ENCODE peak calls at places on chromosomes 13 and 19, in nine cellular contexts. Q, J, N, I, O, X, E, T and S are unnamed samples.
A peak's percentile ranks its signal among the peaks of the same experiment; 100 is the strongest.

GRCh38 chr13:29791508-29791907 is 58.9 kb downstream of the UBL3 start:
- DNase-seq in J (no peak), X (no peak), I (no peak), N (no peak), O (no peak), E (no peak), Q (no peak), T (no peak), S (no peak)

GRCh38 chr13:27001705-27002104 is 169.9 kb downstream of the USP12 start:
- DNase-seq in E (no peak), T (no peak), J (no peak), I (peak; percentile 79), X (no peak), O (no peak), N (no peak), Q (no peak), S (no peak)

GRCh38 chr13:20197361-20197834 is 4.7 kb upstream of the GJB2 start:
- DNase-seq in T (peak; percentile 47), X (peak; percentile 58), E (no peak), I (no peak), O (no peak), J (peak; percentile 26), Q (no peak), N (no peak), S (peak; percentile 56)

GRCh38 chr13:43664700-43665191 is 122.0 kb downstream of the ENOX1 start:
- DNase-seq in J (peak; percentile 2), O (peak; percentile 27), X (peak; percentile 71), Q (no peak), T (no peak), E (no peak), N (no peak), I (no peak), S (peak; percentile 28)

GRCh38 chr19:29881386-29881785 is 60.7 kb upstream of the URI1 start:
- DNase-seq in J (no peak), T (no peak), N (no peak), I (no peak), X (peak; percentile 28), O (no peak), Q (no peak), E (no peak), S (no peak)

GRCh38 chr13:42354246-42355117 is 82.5 kb downstream of the AKAP11 start:
- DNase-seq in N (no peak), E (no peak), J (no peak), Q (no peak), O (no peak), I (peak; percentile 61), X (peak; percentile 30), T (peak; percentile 37), S (no peak)

GRCh38 chr19:45142728-45143115 is 18.1 kb downstream of the NKPD1 start:
- DNase-seq in I (no peak), N (no peak), T (no peak), J (peak; percentile 55), O (no peak), X (no peak), E (no peak), Q (no peak), S (no peak)

GRCh38 chr19:49554701-49555181 is 25.6 kb downstream of the NOSIP start:
- DNase-seq in I (peak; percentile 77), N (peak; percentile 85), O (no peak), E (no peak), Q (no peak), X (no peak), T (peak; percentile 57), J (peak; percentile 15), S (no peak)

GRCh38 chr13:37068962-37069361 is 9.5 kb upstream of the SUPT20H start:
- DNase-seq in I (no peak), J (no peak), E (no peak), T (no peak), X (peak; percentile 60), Q (no peak), N (no peak), O (no peak), S (no peak)

GRCh38 chr19:46150606-46151005 is 2.6 kb downstream of the IGFL2 start:
- DNase-seq in I (no peak), O (no peak), Q (no peak), E (no peak), T (no peak), N (no peak), X (no peak), J (no peak), S (no peak)

GRCh38 chr19:42274065-42274682 is 5.1 kb downstream of the CIC start:
- DNase-seq in J (no peak), Q (no peak), I (no peak), O (no peak), T (no peak), N (peak; percentile 78), X (no peak), E (no peak), S (no peak)

GRCh38 chr19:30666301-30666803 is 294.2 kb downstream of the ZNF536 start:
- DNase-seq in O (peak; percentile 43), I (peak; percentile 68), Q (peak; percentile 65), N (peak; percentile 74), E (no peak), X (peak; percentile 71), J (peak; percentile 48), T (peak; percentile 8), S (peak; percentile 14)

GRCh38 chr19:43446746-43447489 is 18.5 kb downstream of the LYPD3 start:
- DNase-seq in X (peak; percentile 91), N (peak; percentile 93), Q (peak; percentile 72), J (peak; percentile 83), I (peak; percentile 88), O (peak; percentile 80), T (peak; percentile 74), E (peak; percentile 25), S (peak; percentile 68)

GRCh38 chr19:38182536-38183210 is 41.3 kb downstream of the DPF1 start:
- DNase-seq in T (no peak), X (no peak), O (no peak), Q (no peak), N (no peak), E (no peak), J (no peak), I (no peak), S (no peak)

GRCh38 chr19:58361900-58362271 is 665 bp downstream of the ZNF497 start:
- DNase-seq in J (peak; percentile 42), O (peak; percentile 53), I (peak; percentile 65), Q (no peak), T (no peak), E (no peak), X (no peak), N (peak; percentile 87), S (peak; percentile 64)

GRCh38 chr13:51278426-51279130 is 56.4 kb downstream of the FAM124A start:
- DNase-seq in Q (no peak), E (no peak), N (no peak), J (no peak), X (no peak), I (no peak), O (no peak), T (no peak), S (no peak)

GRCh38 chr19:32363175-32363574 is 17.8 kb downstream of the ZNF507 start:
- DNase-seq in E (no peak), X (peak; percentile 37), J (peak; percentile 70), N (no peak), I (no peak), T (no peak), Q (no peak), O (no peak), S (no peak)

GRCh38 chr13:99357920-99358319 is 50.7 kb upstream of the GPR183 start:
- DNase-seq in J (no peak), E (no peak), N (no peak), O (no peak), I (no peak), Q (no peak), X (no peak), T (no peak), S (no peak)
- H3K4me1 ChIP-seq in J (peaks cover 3% of the 10 kb centered on the region), E (peaks cover 15% of the 10 kb centered on the region), N (peaks cover 99% of the 10 kb centered on the region), O (no peaks in the 10 kb centered on the region), I (no peaks in the 10 kb centered on the region), Q (peaks cover 17% of the 10 kb centered on the region), X (peaks cover 16% of the 10 kb centered on the region), T (peaks cover 98% of the 10 kb centered on the region), S (peaks cover 98% of the 10 kb centered on the region)

GRCh38 chr19:19458110-19458816 is 52.8 kb downstream of the GATAD2A start:
- DNase-seq in T (no peak), O (no peak), E (no peak), N (peak; percentile 66), Q (no peak), I (no peak), J (no peak), X (no peak), S (no peak)
- H3K4me1 ChIP-seq in T (peaks cover 75% of the 10 kb centered on the region), O (no peaks in the 10 kb centered on the region), E (peaks cover 57% of the 10 kb centered on the region), N (peaks cover 100% of the 10 kb centered on the region), Q (peaks cover 52% of the 10 kb centered on the region), I (peaks cover 10% of the 10 kb centered on the region), J (peaks cover 35% of the 10 kb centered on the region), X (peaks cover 54% of the 10 kb centered on the region), S (peaks cover 75% of the 10 kb centered on the region)

DNA sequence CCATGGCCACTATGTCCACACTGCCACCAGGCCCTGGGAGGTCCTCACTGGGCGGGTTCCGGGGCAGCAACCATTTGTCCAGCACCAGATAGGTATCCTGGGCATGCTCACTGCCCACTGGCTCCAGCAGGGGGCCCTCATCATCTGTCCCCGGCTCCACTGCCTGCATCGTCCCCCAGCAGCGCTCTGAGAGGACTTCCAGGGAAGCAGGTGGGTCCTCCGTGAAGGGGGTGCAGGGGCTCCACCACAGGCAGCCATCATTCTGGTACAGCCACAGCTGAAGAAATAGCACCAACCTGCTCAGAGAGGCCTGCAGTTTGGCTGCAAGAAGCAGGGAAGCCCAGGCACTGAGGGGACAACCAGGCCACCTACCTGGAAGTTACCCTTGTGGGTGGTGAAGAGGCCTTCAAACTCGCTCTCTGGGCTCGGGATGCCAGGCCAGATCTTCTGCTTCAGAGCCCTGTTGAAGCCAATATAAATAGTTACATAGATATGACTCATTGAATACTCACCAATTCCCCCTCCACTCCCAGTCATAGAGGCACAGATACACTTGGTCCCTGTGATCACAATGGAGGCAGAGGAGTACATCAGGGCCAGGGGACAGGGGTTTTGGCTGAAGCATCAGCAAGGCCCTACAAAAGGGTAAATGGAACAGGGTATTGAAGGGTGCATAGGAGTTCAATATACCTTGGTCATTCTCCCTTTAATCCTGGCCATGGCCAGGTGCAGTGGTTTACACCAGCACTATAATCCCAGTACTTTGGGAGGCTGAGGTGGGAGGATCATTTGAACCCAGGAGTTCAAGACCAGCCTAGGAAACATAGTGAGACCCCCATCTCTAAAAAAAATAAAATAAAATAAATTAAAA is 4.1 kb downstream of the SWSAP1 start:
- DNase-seq in I (peak; percentile 59), J (peak; percentile 56), Q (peak; percentile 35), X (peak; percentile 68), N (peak; percentile 86), E (no peak), O (no peak), T (no peak), S (no peak)
- H3K4me1 ChIP-seq in I (peaks cover 3% of the 10 kb centered on the region), J (peaks cover 37% of the 10 kb centered on the region), Q (peaks cover 29% of the 10 kb centered on the region), X (peaks cover 43% of the 10 kb centered on the region), N (peaks cover 93% of the 10 kb centered on the region), E (peaks cover 77% of the 10 kb centered on the region), O (peaks cover 12% of the 10 kb centered on the region), T (peaks cover 68% of the 10 kb centered on the region), S (peaks cover 71% of the 10 kb centered on the region)

DNA sequence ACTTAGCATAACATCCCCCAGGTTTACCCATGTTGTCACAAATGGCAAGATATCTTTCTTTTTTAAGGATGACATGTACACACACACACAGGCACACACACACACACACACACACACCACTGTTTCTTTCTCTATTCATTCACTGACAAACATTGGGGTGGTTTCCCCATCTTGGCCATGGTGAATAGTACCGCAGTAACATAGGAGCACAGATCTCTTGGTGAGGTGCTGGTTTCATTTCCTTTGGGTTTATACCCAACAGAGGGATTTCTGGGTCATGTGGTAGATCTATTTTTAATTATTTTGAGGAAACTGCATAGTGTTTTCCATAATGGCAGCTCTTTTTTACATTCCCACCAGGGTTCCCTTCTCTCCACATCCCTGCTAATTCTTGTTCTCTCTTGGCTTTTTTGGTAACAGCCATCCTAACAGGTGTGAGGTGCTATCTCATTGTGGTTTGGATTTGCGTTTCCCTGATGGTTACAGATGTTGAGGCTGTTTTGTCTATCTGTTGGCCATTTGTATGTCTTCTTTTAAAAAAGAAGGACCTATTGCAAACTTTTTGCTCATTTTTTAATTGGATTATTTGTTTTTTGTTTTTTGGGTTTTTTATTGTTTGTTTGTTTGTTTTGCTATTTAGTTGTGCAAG is 251.7 kb upstream of the IRS2 start:
- DNase-seq in T (no peak), I (no peak), X (no peak), N (no peak), E (no peak), O (no peak), J (no peak), Q (no peak), S (no peak)
- H3K4me1 ChIP-seq in T (no peaks in the 10 kb centered on the region), I (no peaks in the 10 kb centered on the region), X (no peaks in the 10 kb centered on the region), N (no peaks in the 10 kb centered on the region), E (no peaks in the 10 kb centered on the region), O (no peaks in the 10 kb centered on the region), J (no peaks in the 10 kb centered on the region), Q (no peaks in the 10 kb centered on the region), S (no peaks in the 10 kb centered on the region)